ENCODE peak calls at places on chromosomes 1 and 21, in eight cellular contexts. Z, U, K, P, O, B, E and C are unnamed samples.

GRCh38 chr1:70714149-70714548 is 303.1 kb downstream of the CTH start:
- DNase-seq in Z (no peak), U (no peak), K (no peak), P (no peak), O (no peak), B (no peak), E (no peak), C (no peak)

GRCh38 chr1:87134625-87135024 is 194.1 kb upstream of the LMO4 start:
- DNase-seq in Z (no peak), U (no peak), K (peak; percentile 16), P (no peak), O (no peak), B (no peak), E (no peak), C (peak; percentile 3)

GRCh38 chr1:44033756-44034155 is 2.5 kb upstream of the SLC6A9 start:
- DNase-seq in Z (no peak), U (no peak), K (no peak), P (no peak), O (no peak), B (no peak), E (no peak), C (no peak)

GRCh38 chr1:17520041-17520440 is 19.5 kb upstream of the ARHGEF10L start:
- DNase-seq in Z (peak; percentile 14), U (no peak), K (no peak), P (peak; percentile 77), O (no peak), B (peak; percentile 87), E (peak; percentile 90), C (no peak)

GRCh38 chr1:52970149-52970548 is 43.1 kb downstream of the SCP2 start:
- DNase-seq in Z (peak; percentile 13), U (no peak), K (no peak), P (no peak), O (no peak), B (no peak), E (no peak), C (no peak)

GRCh38 chr21:27359141-27359540 is 392.3 kb upstream of the ADAMTS5 start:
- DNase-seq in Z (peak; percentile 43), U (no peak), K (no peak), P (no peak), O (no peak), B (no peak), E (no peak), C (no peak)

GRCh38 chr1:31154632-31155215 is 85.0 kb downstream of the NKAIN1 start:
- DNase-seq in Z (peak; percentile 54), U (peak; percentile 87), K (peak; percentile 73), P (peak; percentile 92), O (peak; percentile 25), B (peak; percentile 94), E (peak; percentile 90), C (peak; percentile 48)

GRCh38 chr1:229452956-229453801 is 19.3 kb upstream of the ACTA1 start:
- DNase-seq in Z (peak; percentile 46), U (no peak), K (no peak), P (no peak), O (no peak), B (no peak), E (no peak), C (no peak)

GRCh38 chr1:8457771-8458409 is 140.0 kb downstream of the SLC45A1 start:
- DNase-seq in Z (no peak), U (no peak), K (no peak), P (no peak), O (no peak), B (no peak), E (no peak), C (no peak)

GRCh38 chr1:74468982-74469603 is 43.3 kb downstream of the LRRC53 start:
- DNase-seq in Z (peak; percentile 14), U (no peak), K (no peak), P (no peak), O (no peak), B (no peak), E (no peak), C (no peak)

GRCh38 chr1:41780916-41781315 is 137.8 kb downstream of the HIVEP3 start:
- DNase-seq in Z (no peak), U (no peak), K (no peak), P (no peak), O (no peak), B (no peak), E (no peak), C (no peak)

GRCh38 chr1:177082855-177083741 is 81.4 kb downstream of the ASTN1 start:
- DNase-seq in Z (no peak), U (no peak), K (no peak), P (no peak), O (no peak), B (no peak), E (no peak), C (no peak)

GRCh38 chr1:40856656-40857302 is 5.4 kb downstream of the CITED4 start:
- DNase-seq in Z (no peak), U (no peak), K (no peak), P (no peak), O (no peak), B (no peak), E (no peak), C (no peak)

GRCh38 chr1:116377564-116378529 is 4.8 kb downstream of the ATP1A1 start:
- DNase-seq in Z (peak; percentile 85), U (peak; percentile 85), K (peak; percentile 31), P (no peak), O (peak; percentile 42), B (peak; percentile 60), E (peak; percentile 61), C (peak; percentile 64)

GRCh38 chr1:95309031-95309459 is 75.0 kb downstream of the RWDD3 start:
- DNase-seq in Z (peak; percentile 18), U (no peak), K (no peak), P (no peak), O (no peak), B (no peak), E (peak; percentile 19), C (peak; percentile 3)

GRCh38 chr21:45991606-45992301 is 10.2 kb downstream of the COL6A1 start:
- DNase-seq in Z (no peak), U (peak; percentile 27), K (no peak), P (no peak), O (peak; percentile 14), B (peak; percentile 14), E (no peak), C (no peak)

GRCh38 chr1:2197732-2198165 is 3.2 kb upstream of the FAAP20 start:
- DNase-seq in Z (no peak), U (no peak), K (no peak), P (no peak), O (no peak), B (no peak), E (no peak), C (no peak)

GRCh38 chr1:106536741-106537140 is 519.7 kb upstream of the PRMT6 start:
- DNase-seq in Z (no peak), U (no peak), K (no peak), P (no peak), O (no peak), B (no peak), E (no peak), C (no peak)

GRCh38 chr1:41093826-41094225 is 72.3 kb upstream of the SLFNL1 start:
- DNase-seq in Z (no peak), U (no peak), K (no peak), P (no peak), O (no peak), B (no peak), E (no peak), C (no peak)

GRCh38 chr1:208238710-208239517 is 5.3 kb downstream of the PLXNA2 start:
- DNase-seq in Z (peak; percentile 70), U (no peak), K (no peak), P (no peak), O (no peak), B (no peak), E (peak; percentile 56), C (peak; percentile 26)

GRCh38 chr1:155175281-155175926 is 1.8 kb downstream of the TRIM46 start:
- DNase-seq in Z (no peak), U (no peak), K (no peak), P (no peak), O (no peak), B (no peak), E (no peak), C (no peak)

GRCh38 chr1:63590161-63590560 is 3.0 kb upstream of the PGM1 start:
- DNase-seq in Z (no peak), U (no peak), K (no peak), P (no peak), O (no peak), B (no peak), E (no peak), C (no peak)

GRCh38 chr1:246907472-246907871 is 24.3 kb downstream of the AHCTF1 start:
- DNase-seq in Z (peak; percentile 49), U (no peak), K (no peak), P (no peak), O (no peak), B (no peak), E (peak; percentile 14), C (no peak)

GRCh38 chr1:165841582-165842362 is 14.4 kb downstream of the UCK2 start:
- DNase-seq in Z (no peak), U (no peak), K (no peak), P (no peak), O (no peak), B (no peak), E (no peak), C (no peak)

GRCh38 chr1:200954434-200954833 is 59.7 kb downstream of the INAVA start:
- DNase-seq in Z (no peak), U (no peak), K (no peak), P (no peak), O (no peak), B (no peak), E (no peak), C (no peak)

GRCh38 chr1:209670441-209671082 is 4.7 kb upstream of the G0S2 start:
- DNase-seq in Z (peak; percentile 45), U (peak; percentile 86), K (no peak), P (no peak), O (no peak), B (no peak), E (no peak), C (no peak)

GRCh38 chr21:41526478-41527087 is 18.6 kb upstream of the TMPRSS2 start:
- DNase-seq in Z (no peak), U (no peak), K (no peak), P (peak; percentile 68), O (no peak), B (no peak), E (peak; percentile 66), C (no peak)

GRCh38 chr1:50980505-50980904 is 10.5 kb downstream of the CDKN2C start:
- DNase-seq in Z (no peak), U (no peak), K (no peak), P (no peak), O (no peak), B (no peak), E (no peak), C (no peak)

GRCh38 chr1:203405703-203406430 is 54.9 kb upstream of the FMOD start:
- DNase-seq in Z (no peak), U (no peak), K (no peak), P (no peak), O (no peak), B (no peak), E (no peak), C (no peak)

GRCh38 chr1:71796044-71796443 is 486.3 kb downstream of the NEGR1 start:
- DNase-seq in Z (no peak), U (no peak), K (no peak), P (no peak), O (no peak), B (no peak), E (no peak), C (no peak)

GRCh38 chr1:239763850-239764249 is 327.8 kb upstream of the FMN2 start:
- DNase-seq in Z (no peak), U (no peak), K (no peak), P (no peak), O (no peak), B (no peak), E (no peak), C (no peak)

GRCh38 chr1:67261646-67262045 is 46.0 kb upstream of the IL12RB2 start:
- DNase-seq in Z (no peak), U (no peak), K (no peak), P (no peak), O (peak; percentile 46), B (no peak), E (no peak), C (no peak)

GRCh38 chr1:12150456-12151200 is 16.2 kb upstream of the TNFRSF1B start:
- DNase-seq in Z (no peak), U (no peak), K (no peak), P (no peak), O (no peak), B (no peak), E (no peak), C (no peak)